ENCODE peak calls at places on chromosome 14, in five cellular contexts. One of them, this sample, is unnamed.

GRCh38 chr14:33335366-33335765 is 396.7 kb downstream of the NPAS3 start:
- DNase-seq in cardiac fibroblast: peak
- DNase-seq in fibroblast of lung: no peak
- DNase-seq in mammary epithelial cell: no peak
- DNase-seq in fibroblast of pulmonary artery: no peak
- DNase-seq in this sample: no peak

GRCh38 chr14:75604979-75605825 is 26.8 kb downstream of the FLVCR2 start:
- DNase-seq in cardiac fibroblast: peak
- DNase-seq in fibroblast of lung: peak
- DNase-seq in fibroblast of pulmonary artery: peak
- DNase-seq in mammary epithelial cell: no peak
- DNase-seq in this sample: no peak

GRCh38 chr14:47278233-47278842 is 397.1 kb downstream of the MDGA2 start:
- DNase-seq in fibroblast of lung: peak
- DNase-seq in mammary epithelial cell: peak
- DNase-seq in fibroblast of pulmonary artery: peak
- DNase-seq in cardiac fibroblast: peak
- DNase-seq in this sample: peak

GRCh38 chr14:61611880-61612630 is 83.3 kb upstream of the HIF1A start:
- DNase-seq in fibroblast of lung: no peak
- DNase-seq in fibroblast of pulmonary artery: peak
- DNase-seq in mammary epithelial cell: no peak
- DNase-seq in cardiac fibroblast: no peak
- DNase-seq in this sample: no peak

GRCh38 chr14:94936411-94936892 is 166.5 kb upstream of the GSC start:
- DNase-seq in fibroblast of pulmonary artery: peak
- DNase-seq in fibroblast of lung: peak
- DNase-seq in cardiac fibroblast: peak
- DNase-seq in mammary epithelial cell: no peak
- DNase-seq in this sample: peak

GRCh38 chr14:103488960-103489359 is 33.7 kb downstream of the CKB start:
- DNase-seq in fibroblast of pulmonary artery: peak
- DNase-seq in fibroblast of lung: peak
- DNase-seq in mammary epithelial cell: no peak
- DNase-seq in cardiac fibroblast: peak
- DNase-seq in this sample: no peak

GRCh38 chr14:55807059-55807499 is 227.1 kb downstream of the KTN1 start:
- DNase-seq in cardiac fibroblast: peak
- DNase-seq in fibroblast of lung: peak
- DNase-seq in fibroblast of pulmonary artery: peak
- DNase-seq in mammary epithelial cell: peak
- DNase-seq in this sample: peak

GRCh38 chr14:87252103-87252502 is 740.9 kb downstream of the GALC start:
- DNase-seq in mammary epithelial cell: no peak
- DNase-seq in cardiac fibroblast: no peak
- DNase-seq in fibroblast of pulmonary artery: no peak
- DNase-seq in fibroblast of lung: no peak
- DNase-seq in this sample: no peak

GRCh38 chr14:23640524-23641141 is 4.5 kb downstream of the DHRS2 start:
- DNase-seq in cardiac fibroblast: peak
- DNase-seq in fibroblast of pulmonary artery: peak
- DNase-seq in fibroblast of lung: peak
- DNase-seq in mammary epithelial cell: peak
- DNase-seq in this sample: no peak

GRCh38 chr14:78725086-78725485 is 554.9 kb downstream of the NRXN3 start:
- DNase-seq in fibroblast of lung: no peak
- DNase-seq in cardiac fibroblast: no peak
- DNase-seq in fibroblast of pulmonary artery: no peak
- DNase-seq in mammary epithelial cell: no peak
- DNase-seq in this sample: no peak

GRCh38 chr14:64723691-64724577 is 19.7 kb downstream of the PLEKHG3 start:
- DNase-seq in fibroblast of pulmonary artery: no peak
- DNase-seq in cardiac fibroblast: no peak
- DNase-seq in mammary epithelial cell: peak
- DNase-seq in fibroblast of lung: no peak
- DNase-seq in this sample: no peak

GRCh38 chr14:70601162-70601561 is 707 bp upstream of the MED6 start:
- DNase-seq in fibroblast of pulmonary artery: peak
- DNase-seq in fibroblast of lung: peak
- DNase-seq in mammary epithelial cell: no peak
- DNase-seq in cardiac fibroblast: peak
- DNase-seq in this sample: no peak

GRCh38 chr14:94936901-94937321 is 167.0 kb upstream of the GSC start:
- DNase-seq in mammary epithelial cell: no peak
- DNase-seq in fibroblast of pulmonary artery: no peak
- DNase-seq in fibroblast of lung: no peak
- DNase-seq in cardiac fibroblast: no peak
- DNase-seq in this sample: no peak

GRCh38 chr14:69811227-69811867 is 14.3 kb upstream of the SLC10A1 start:
- DNase-seq in mammary epithelial cell: no peak
- DNase-seq in fibroblast of lung: no peak
- DNase-seq in fibroblast of pulmonary artery: no peak
- DNase-seq in cardiac fibroblast: no peak
- DNase-seq in this sample: no peak

GRCh38 chr14:52043690-52044089 is 25.2 kb downstream of the NID2 start:
- DNase-seq in mammary epithelial cell: no peak
- DNase-seq in fibroblast of pulmonary artery: no peak
- DNase-seq in cardiac fibroblast: peak
- DNase-seq in fibroblast of lung: no peak
- DNase-seq in this sample: peak

GRCh38 chr14:58501214-58501816 is 73.8 kb downstream of the KIAA0586 start:
- DNase-seq in cardiac fibroblast: peak
- DNase-seq in fibroblast of lung: peak
- DNase-seq in mammary epithelial cell: peak
- DNase-seq in fibroblast of pulmonary artery: peak
- DNase-seq in this sample: no peak

GRCh38 chr14:68389973-68390372 is 402.9 kb downstream of the ZFP36L1 start:
- DNase-seq in cardiac fibroblast: no peak
- DNase-seq in mammary epithelial cell: no peak
- DNase-seq in fibroblast of lung: no peak
- DNase-seq in fibroblast of pulmonary artery: no peak
- DNase-seq in this sample: no peak

GRCh38 chr14:68391292-68392014 is 401.4 kb downstream of the ZFP36L1 start:
- DNase-seq in fibroblast of pulmonary artery: peak
- DNase-seq in fibroblast of lung: peak
- DNase-seq in mammary epithelial cell: no peak
- DNase-seq in cardiac fibroblast: peak
- DNase-seq in this sample: no peak

GRCh38 chr14:68392393-68393085 is 400.3 kb downstream of the ZFP36L1 start:
- DNase-seq in mammary epithelial cell: no peak
- DNase-seq in cardiac fibroblast: no peak
- DNase-seq in fibroblast of lung: peak
- DNase-seq in fibroblast of pulmonary artery: peak
- DNase-seq in this sample: peak

GRCh38 chr14:68393178-68393763 is 399.6 kb downstream of the ZFP36L1 start:
- DNase-seq in fibroblast of lung: no peak
- DNase-seq in cardiac fibroblast: no peak
- DNase-seq in fibroblast of pulmonary artery: no peak
- DNase-seq in mammary epithelial cell: no peak
- DNase-seq in this sample: no peak

DNA sequence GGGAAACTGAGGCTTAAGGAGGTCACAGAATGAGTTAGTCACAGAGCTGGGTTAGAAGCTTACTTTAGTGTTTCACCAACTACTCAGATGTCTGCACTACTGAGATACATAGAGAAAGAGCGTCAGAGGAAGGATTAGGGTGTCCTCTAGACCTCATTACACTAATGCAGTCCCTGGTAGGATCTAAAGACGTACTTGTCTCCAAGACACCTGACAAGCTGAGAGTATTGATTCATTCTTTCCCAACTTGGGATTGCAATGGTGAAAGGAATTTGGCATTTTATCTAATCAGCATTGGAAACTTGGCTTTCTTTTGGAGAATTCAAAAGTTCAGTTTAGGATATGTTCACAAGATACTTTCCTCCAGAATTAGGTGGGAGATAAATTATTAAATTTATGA is 402.1 kb downstream of the ZFP36L1 start:
- DNase-seq in cardiac fibroblast: no peak
- DNase-seq in fibroblast of lung: no peak
- DNase-seq in mammary epithelial cell: no peak
- DNase-seq in fibroblast of pulmonary artery: no peak
- DNase-seq in this sample: no peak
- TF ChIP-seq CTCF in cardiac fibroblast: no peak
- TF ChIP-seq CTCF in fibroblast of lung: no peak
- TF ChIP-seq CTCF in mammary epithelial cell: no peak
- TF ChIP-seq CTCF in fibroblast of pulmonary artery: no peak
- TF ChIP-seq CTCF in this sample: no peak

GRCh38 chr14:89246290-89246689 is 170.7 kb downstream of the FOXN3 start:
- DNase-seq in fibroblast of pulmonary artery: no peak
- DNase-seq in mammary epithelial cell: no peak
- DNase-seq in fibroblast of lung: no peak
- DNase-seq in cardiac fibroblast: no peak
- DNase-seq in this sample: no peak
- TF ChIP-seq CTCF in fibroblast of pulmonary artery: no peak
- TF ChIP-seq CTCF in mammary epithelial cell: no peak
- TF ChIP-seq CTCF in fibroblast of lung: no peak
- TF ChIP-seq CTCF in cardiac fibroblast: no peak
- TF ChIP-seq CTCF in this sample: no peak

GRCh38 chr14:72292689-72293024 is 360.4 kb downstream of the RGS6 start:
- DNase-seq in mammary epithelial cell: no peak
- DNase-seq in fibroblast of lung: no peak
- DNase-seq in cardiac fibroblast: no peak
- DNase-seq in fibroblast of pulmonary artery: no peak
- DNase-seq in this sample: no peak
- TF ChIP-seq CTCF in mammary epithelial cell: no peak
- TF ChIP-seq CTCF in fibroblast of lung: no peak
- TF ChIP-seq CTCF in cardiac fibroblast: no peak
- TF ChIP-seq CTCF in fibroblast of pulmonary artery: no peak
- TF ChIP-seq CTCF in this sample: no peak

DNA sequence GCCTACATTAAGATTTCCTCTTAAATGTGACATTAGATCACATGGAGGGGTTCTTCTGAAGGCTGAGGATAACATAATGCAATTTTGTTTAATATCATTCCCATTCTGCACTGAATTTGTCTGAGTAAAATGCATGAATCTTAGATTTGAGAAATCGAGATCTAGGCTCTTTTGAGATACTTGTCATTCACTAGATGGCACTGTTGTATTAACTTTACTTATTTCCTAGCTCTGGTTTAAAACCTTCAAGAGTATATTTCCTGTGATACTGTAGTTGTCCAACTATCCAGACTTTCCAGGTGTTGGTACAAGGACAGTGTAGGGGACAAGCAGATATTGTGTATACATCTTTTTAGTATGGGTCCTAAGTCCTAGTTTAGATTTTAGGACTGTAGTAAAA is 91.7 kb upstream of the SEL1L start:
- DNase-seq in fibroblast of lung: peak
- DNase-seq in fibroblast of pulmonary artery: peak
- DNase-seq in mammary epithelial cell: peak
- DNase-seq in cardiac fibroblast: peak
- DNase-seq in this sample: no peak
- TF ChIP-seq CTCF in fibroblast of lung: no peak
- TF ChIP-seq CTCF in fibroblast of pulmonary artery: no peak
- TF ChIP-seq CTCF in mammary epithelial cell: peak
- TF ChIP-seq CTCF in cardiac fibroblast: no peak
- TF ChIP-seq CTCF in this sample: no peak

GRCh38 chr14:99908653-99909250 is 115.5 kb downstream of the EML1 start:
- DNase-seq in mammary epithelial cell: no peak
- DNase-seq in cardiac fibroblast: no peak
- DNase-seq in fibroblast of lung: no peak
- DNase-seq in fibroblast of pulmonary artery: no peak
- DNase-seq in this sample: no peak

GRCh38 chr14:99905121-99905520 is 111.9 kb downstream of the EML1 start:
- DNase-seq in fibroblast of lung: no peak
- DNase-seq in fibroblast of pulmonary artery: no peak
- DNase-seq in cardiac fibroblast: no peak
- DNase-seq in mammary epithelial cell: no peak
- DNase-seq in this sample: no peak

GRCh38 chr14:99902925-99903324 is 109.7 kb downstream of the EML1 start:
- DNase-seq in mammary epithelial cell: no peak
- DNase-seq in fibroblast of pulmonary artery: no peak
- DNase-seq in fibroblast of lung: no peak
- DNase-seq in cardiac fibroblast: no peak
- DNase-seq in this sample: no peak

GRCh38 chr14:99907761-99908652 is 114.8 kb downstream of the EML1 start:
- DNase-seq in fibroblast of pulmonary artery: no peak
- DNase-seq in mammary epithelial cell: no peak
- DNase-seq in fibroblast of lung: no peak
- DNase-seq in cardiac fibroblast: no peak
- DNase-seq in this sample: no peak

DNA sequence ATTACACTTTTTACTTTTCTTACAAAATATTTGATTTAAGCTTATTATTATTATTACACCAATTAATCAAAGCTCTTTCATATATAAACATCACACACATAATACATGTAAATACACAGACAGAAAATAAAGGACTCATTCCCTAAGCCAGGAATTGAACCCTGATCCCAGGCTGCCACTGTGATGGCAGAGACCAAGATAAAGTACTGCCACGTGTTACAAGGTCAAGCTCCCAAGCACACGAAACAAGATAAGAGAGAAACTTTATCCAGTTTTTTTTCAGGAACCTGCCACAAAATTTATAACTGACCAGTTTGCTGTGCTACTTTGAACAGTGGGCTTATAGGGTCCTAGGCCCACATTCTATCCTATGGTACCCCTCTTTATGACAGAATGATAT is 111.3 kb downstream of the EML1 start:
- DNase-seq in fibroblast of pulmonary artery: no peak
- DNase-seq in cardiac fibroblast: no peak
- DNase-seq in fibroblast of lung: no peak
- DNase-seq in mammary epithelial cell: no peak
- DNase-seq in this sample: no peak
- TF ChIP-seq CTCF in fibroblast of pulmonary artery: no peak
- TF ChIP-seq CTCF in cardiac fibroblast: no peak
- TF ChIP-seq CTCF in fibroblast of lung: no peak
- TF ChIP-seq CTCF in mammary epithelial cell: no peak
- TF ChIP-seq CTCF in this sample: no peak

GRCh38 chr14:32077081-32078029 is at the start of gene ARHGAP5:
- DNase-seq in cardiac fibroblast: peak
- DNase-seq in fibroblast of lung: peak
- DNase-seq in mammary epithelial cell: no peak
- DNase-seq in fibroblast of pulmonary artery: peak
- DNase-seq in this sample: peak
- TF ChIP-seq CTCF in cardiac fibroblast: no peak
- TF ChIP-seq CTCF in fibroblast of lung: peak
- TF ChIP-seq CTCF in mammary epithelial cell: no peak
- TF ChIP-seq CTCF in fibroblast of pulmonary artery: no peak
- TF ChIP-seq CTCF in this sample: peak

DNA sequence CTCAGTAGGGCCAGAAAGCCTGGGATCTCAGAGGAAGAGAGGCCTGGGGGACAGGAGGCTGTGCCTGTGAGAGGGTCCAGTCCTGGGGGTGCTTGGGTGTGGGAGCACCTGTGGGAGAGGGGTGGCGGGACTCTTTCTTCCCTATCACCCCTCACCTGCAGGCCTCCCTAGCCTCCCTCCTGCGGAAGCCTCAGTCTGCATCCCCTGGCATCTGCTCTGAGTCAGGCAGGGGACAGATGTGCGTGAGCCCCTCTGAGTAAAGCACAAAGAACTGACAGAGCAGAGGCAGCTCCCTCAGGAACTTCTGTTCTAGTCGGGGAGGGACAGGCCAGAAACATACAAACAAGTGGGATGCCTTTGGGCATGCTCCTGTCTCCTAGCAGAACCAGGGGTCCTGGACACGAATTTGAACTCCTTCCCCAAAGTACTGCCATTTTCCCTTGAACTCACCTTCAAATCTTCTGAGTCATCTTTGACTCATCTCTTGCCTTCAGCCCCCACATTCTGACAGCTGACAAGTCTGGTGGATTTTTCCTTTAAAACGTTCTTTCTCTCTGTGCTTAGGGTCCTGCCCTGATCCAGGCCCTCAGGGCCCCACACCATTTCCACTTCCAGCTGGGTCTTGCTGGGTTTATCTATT is 8.5 kb upstream of the HSP90AA1 start:
- DNase-seq in cardiac fibroblast: peak
- DNase-seq in fibroblast of pulmonary artery: no peak
- DNase-seq in fibroblast of lung: no peak
- DNase-seq in mammary epithelial cell: no peak
- DNase-seq in this sample: no peak
- TF ChIP-seq CTCF in cardiac fibroblast: no peak
- TF ChIP-seq CTCF in fibroblast of pulmonary artery: no peak
- TF ChIP-seq CTCF in fibroblast of lung: no peak
- TF ChIP-seq CTCF in mammary epithelial cell: no peak
- TF ChIP-seq CTCF in this sample: no peak